ENCODE peak calls at places on chromosome 4, in five cellular contexts. T is progenitor cell of endocrine pancreas, M is HFFc6, S is RWPE2, H is activated B cell treated with CpG ODN at 0.5 μM for 24 hours. Y is an unnamed sample.

GRCh38 chr4:112381996-112382692 is 85.0 kb downstream of the ALPK1 start:
- DNase-seq in T (no peak), M (no peak), S (no peak), H (no peak), Y (no peak)

GRCh38 chr4:118154643-118155042 is 120.4 kb downstream of the NDST3 start:
- DNase-seq in T (no peak), M (peak; percentile 82), S (no peak), H (no peak), Y (no peak)

GRCh38 chr4:38075370-38076152 is 115.4 kb downstream of the PTTG2 start:
- DNase-seq in T (no peak), M (peak; percentile 67), S (no peak), H (no peak), Y (no peak)

GRCh38 chr4:89294583-89295244 is 12.9 kb downstream of the GPRIN3 start:
- DNase-seq in T (no peak), M (no peak), S (no peak), H (no peak), Y (no peak)

GRCh38 chr4:169398294-169398693 is 127.5 kb upstream of the SH3RF1 start:
- DNase-seq in T (no peak), M (peak; percentile 79), S (no peak), H (no peak), Y (no peak)

GRCh38 chr4:26015133-26015651 is 101.2 kb downstream of the SMIM20 start:
- DNase-seq in T (no peak), M (peak; percentile 99), S (no peak), H (no peak), Y (no peak)

GRCh38 chr4:10587697-10588096 is 96.9 kb downstream of the CLNK start:
- DNase-seq in T (no peak), M (no peak), S (no peak), H (no peak), Y (peak; percentile 39)

GRCh38 chr4:8580321-8581093 is at the start of gene GPR78:
- DNase-seq in T (peak; percentile 94), M (no peak), S (peak; percentile 67), H (no peak), Y (peak; percentile 28)

GRCh38 chr4:46123872-46124755 is at the start of gene GABRG1:
- DNase-seq in T (no peak), M (no peak), S (peak; percentile 15), H (no peak), Y (no peak)

DNA sequence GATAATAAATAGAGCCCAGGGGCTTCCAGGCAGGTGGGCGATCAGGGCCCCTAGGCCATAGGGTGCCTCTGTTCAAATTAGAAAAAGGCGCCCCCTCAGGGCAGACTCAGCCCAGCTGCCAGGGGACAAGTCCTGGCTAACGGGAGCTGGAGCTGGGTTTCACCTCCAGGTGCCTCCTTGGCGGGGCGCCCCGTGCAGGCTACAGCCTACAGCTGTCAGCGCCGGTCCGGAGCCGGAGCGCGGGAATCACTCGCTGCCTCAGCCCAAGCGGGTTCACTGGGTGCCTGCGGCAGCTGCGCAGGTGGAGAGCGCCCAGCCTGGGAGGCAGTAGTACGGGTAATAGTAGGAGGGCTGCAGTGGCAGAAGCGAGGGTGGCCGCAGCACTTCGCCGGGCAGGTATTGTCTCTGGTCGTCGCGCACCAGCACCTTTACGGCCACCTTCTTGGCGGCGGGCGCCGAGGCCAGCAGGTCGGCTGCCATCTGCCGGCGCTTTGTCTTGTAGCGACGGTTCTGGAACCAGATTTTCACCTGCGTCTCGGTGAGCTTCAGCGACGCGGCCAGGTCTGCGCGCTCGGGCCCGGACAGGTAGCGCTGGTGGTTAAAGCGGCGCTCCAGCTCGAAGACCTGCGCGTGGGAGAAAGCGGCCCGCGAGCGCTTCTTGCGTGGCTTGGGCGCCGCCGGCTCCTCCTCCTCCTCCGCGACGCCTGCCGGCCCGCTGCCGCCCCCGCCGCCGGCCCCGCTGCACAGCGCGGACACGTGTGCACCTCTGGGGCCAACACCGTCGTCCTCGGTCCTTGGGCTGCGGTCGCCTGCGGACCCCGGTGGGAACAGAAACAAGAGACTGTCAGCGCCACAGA is 2.4 kb downstream of the NKX3-2 start:
- DNase-seq in T (peak; percentile 50), M (no peak), S (peak; percentile 69), H (peak; percentile 32), Y (no peak)
- TF ChIP-seq CTCF in T (peak; percentile 63), M (peak; percentile 44), S (peak; percentile 67), H (no peak), Y (no peak)

GRCh38 chr4:162498168-162498567 is 334.4 kb upstream of the FSTL5 start:
- DNase-seq in T (no peak), M (no peak), S (no peak), H (no peak), Y (no peak)

GRCh38 chr4:162497564-162498167 is 333.9 kb upstream of the FSTL5 start:
- DNase-seq in T (no peak), M (peak; percentile 33), S (no peak), H (no peak), Y (no peak)

GRCh38 chr4:162502109-162502508 is 338.3 kb upstream of the FSTL5 start:
- DNase-seq in T (no peak), M (no peak), S (no peak), H (no peak), Y (no peak)

GRCh38 chr4:162503868-162504267 is 340.1 kb upstream of the FSTL5 start:
- DNase-seq in T (no peak), M (no peak), S (no peak), H (no peak), Y (no peak)

GRCh38 chr4:162499478-162499877 is 335.7 kb upstream of the FSTL5 start:
- DNase-seq in T (no peak), M (no peak), S (no peak), H (no peak), Y (no peak)
- TF ChIP-seq CTCF in T (peak; percentile 52), M (peak; percentile 71), S (peak; percentile 58), H (no peak), Y (no peak)

GRCh38 chr4:156154978-156155377 is 201.3 kb upstream of the CTSO start:
- DNase-seq in T (no peak), M (no peak), S (no peak), H (no peak), Y (no peak)
- TF ChIP-seq CTCF in T (peak; percentile 13), M (peak; percentile 69), S (peak; percentile 34), H (no peak), Y (no peak)

GRCh38 chr4:1767770-1768366 is 25.2 kb upstream of the FGFR3 start:
- DNase-seq in T (peak; percentile 48), M (no peak), S (no peak), H (no peak), Y (no peak)

GRCh38 chr4:1768367-1769034 is 24.6 kb upstream of the FGFR3 start:
- DNase-seq in T (no peak), M (no peak), S (no peak), H (no peak), Y (no peak)

GRCh38 chr4:1770791-1771231 is 22.3 kb upstream of the FGFR3 start:
- DNase-seq in T (no peak), M (no peak), S (no peak), H (no peak), Y (no peak)

GRCh38 chr4:1770245-1770644 is 22.8 kb upstream of the FGFR3 start:
- DNase-seq in T (no peak), M (no peak), S (no peak), H (no peak), Y (no peak)

DNA sequence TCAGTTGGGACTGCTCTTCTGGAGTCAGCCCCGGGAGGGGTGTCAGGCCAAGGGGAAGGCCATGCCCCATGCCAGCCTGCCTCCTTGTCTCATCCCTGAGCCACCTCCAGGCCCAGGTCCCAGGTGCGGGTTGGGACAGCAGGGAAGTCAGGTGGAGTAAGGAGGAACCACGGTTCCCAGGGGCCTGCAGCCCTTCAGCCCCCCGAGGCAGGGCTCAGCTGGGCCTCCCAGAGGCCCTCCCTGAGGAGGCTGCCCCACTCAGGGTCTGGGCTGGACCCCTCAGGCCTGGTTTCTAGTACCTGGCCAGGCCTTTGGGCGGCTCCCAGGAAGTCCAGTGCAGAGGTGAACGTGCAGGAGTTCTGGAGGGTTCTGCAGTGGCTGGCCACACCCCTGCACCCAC is 23.4 kb upstream of the FGFR3 start:
- DNase-seq in T (no peak), M (no peak), S (no peak), H (no peak), Y (no peak)
- TF ChIP-seq CTCF in T (no peak), M (no peak), S (no peak), H (no peak), Y (no peak)

Y was measured in natural killer cell.